ENCODE peak calls at places on chromosomes 4 and X, in seven cellular contexts. J is lung microvascular endothelial cell; A is NCI-H1092; K is NCI-H446; R is stimulated activated CD8-positive, alpha-beta memory T cell treated with anti-CD3 and anti-CD28 coated beads, Interleukin-7, amount 100 ng/mL, for 48 hours; C is activated T-helper 1 cell treated with anti-CD3 and anti-CD28 coated beads, Interleukin-12 subunit alpha, Interleukin-12 subunit beta, Interleukin-2, Interleukin-4 antibody, amounts not matched to agents 30 ng/mL and 10 ng/mL and 1 ng/mL, durations not matched to agents 14 hours and 24 hours and 36 hours; N is stimulated activated CD4-positive, alpha-beta T cell treated with anti-CD3 and anti-CD28 coated beads, Interleukin-15, amount 100 ng/mL, for 1 hour. S is an unnamed sample.

GRCh38 chr4:156838761-156839160 is 132.8 kb downstream of the PDGFC start:
- DNase-seq in C (no peak), J (peak), N (no peak), A (no peak), K (peak), R (no peak), S (no peak)

GRCh38 chrX:84737471-84737871 is 235.2 kb upstream of the HDX start:
- DNase-seq in K (no peak), A (no peak), R (no peak), J (no peak), C (no peak), N (no peak), S (no peak)

GRCh38 chr4:17236686-17237085 is 275.2 kb downstream of the QDPR start:
- DNase-seq in N (no peak), R (no peak), J (no peak), K (no peak), A (no peak), C (no peak), S (no peak)

GRCh38 chr4:105838082-105838481 is 57.2 kb upstream of the NPNT start:
- DNase-seq in J (no peak), R (no peak), K (no peak), C (no peak), A (no peak), N (no peak), S (no peak)

GRCh38 chr4:11782859-11783258 is 354.2 kb upstream of the HS3ST1 start:
- DNase-seq in K (no peak), J (no peak), A (no peak), N (no peak), C (no peak), R (no peak), S (no peak)

GRCh38 chr4:85370400-85371032 is 104.4 kb upstream of the ARHGAP24 start:
- DNase-seq in J (peak), C (no peak), A (peak), N (no peak), K (no peak), R (no peak), S (no peak)

GRCh38 chrX:25034889-25035288 is 19.1 kb upstream of the ARX start:
- DNase-seq in C (no peak), N (no peak), A (no peak), K (no peak), R (no peak), J (no peak), S (no peak)

GRCh38 chr4:152990471-152991131 is 54.5 kb downstream of the FHDC1 start:
- DNase-seq in A (no peak), J (no peak), K (no peak), C (no peak), N (no peak), R (no peak), S (no peak)

GRCh38 chr4:86894465-86894864 is 2.2 kb upstream of the C4orf36 start:
- DNase-seq in J (peak), N (no peak), A (no peak), R (no peak), K (no peak), C (no peak), S (no peak)

GRCh38 chr4:37594095-37594494 is 92.1 kb downstream of the RELL1 start:
- DNase-seq in A (no peak), R (no peak), K (no peak), J (no peak), N (no peak), C (no peak), S (no peak)

GRCh38 chrX:49272426-49272825 is 2.8 kb downstream of the PPP1R3F start:
- DNase-seq in N (no peak), C (peak), K (no peak), R (no peak), A (no peak), J (no peak), S (no peak)

GRCh38 chr4:112813790-112814189 is 176.8 kb downstream of the LARP7 start:
- DNase-seq in K (no peak), A (no peak), J (no peak), N (no peak), R (peak), C (no peak), S (no peak)

GRCh38 chrX:44020693-44021092 is 47.5 kb upstream of the NDP start:
- DNase-seq in N (no peak), K (no peak), A (no peak), R (no peak), J (no peak), C (no peak), S (no peak)

GRCh38 chr4:156638332-156638731 is 333.3 kb downstream of the PDGFC start:
- DNase-seq in K (no peak), N (no peak), R (no peak), A (no peak), J (no peak), C (no peak), S (no peak)

GRCh38 chr4:38503689-38504395 is 160.2 kb upstream of the KLF3 start:
- DNase-seq in R (no peak), J (no peak), A (no peak), K (no peak), C (no peak), N (no peak), S (no peak)

GRCh38 chrX:17412692-17413091 is 37.7 kb downstream of the NHS start:
- DNase-seq in R (no peak), K (no peak), J (no peak), C (no peak), N (no peak), A (no peak), S (no peak)